ENCODE peak calls at places on chromosomes 4 and X, in four cellular contexts. One of them, this sample, is unnamed.

GRCh38 chr4:74394476-74395136 is 29.7 kb downstream of the EREG start:
- DNase-seq in iPS-NIHi11: no peak
- DNase-seq in neural crest cell: no peak
- DNase-seq in osteocyte: no peak
- DNase-seq in this sample: no peak

GRCh38 chr4:2932951-2933565 is 30.1 kb downstream of the NOP14 start:
- DNase-seq in iPS-NIHi11: no peak
- DNase-seq in osteocyte: no peak
- DNase-seq in neural crest cell: no peak
- DNase-seq in this sample: no peak

GRCh38 chrX:116384406-116384805 is 52.0 kb upstream of the SLC6A14 start:
- DNase-seq in iPS-NIHi11: no peak
- DNase-seq in osteocyte: no peak
- DNase-seq in neural crest cell: no peak
- DNase-seq in this sample: no peak

GRCh38 chr4:73257995-73258667 is 467 bp downstream of the ANKRD17 start:
- DNase-seq in osteocyte: no peak
- DNase-seq in iPS-NIHi11: peak; percentile 52
- DNase-seq in neural crest cell: no peak
- DNase-seq in this sample: no peak

GRCh38 chr4:128858875-128859696 is 49.6 kb downstream of the JADE1 start:
- DNase-seq in osteocyte: no peak
- DNase-seq in neural crest cell: no peak
- DNase-seq in iPS-NIHi11: no peak
- DNase-seq in this sample: no peak

GRCh38 chr4:23920716-23921446 is 31.0 kb upstream of the PPARGC1A start:
- DNase-seq in neural crest cell: no peak
- DNase-seq in iPS-NIHi11: no peak
- DNase-seq in osteocyte: no peak
- DNase-seq in this sample: no peak

GRCh38 chrX:53288173-53288572 is 6.8 kb upstream of the IQSEC2 start:
- DNase-seq in neural crest cell: peak; percentile 42
- DNase-seq in iPS-NIHi11: peak; percentile 77
- DNase-seq in osteocyte: no peak
- DNase-seq in this sample: no peak

GRCh38 chrX:33840176-33840575 is 291.9 kb downstream of the FAM47A start:
- DNase-seq in iPS-NIHi11: peak; percentile 3
- DNase-seq in neural crest cell: no peak
- DNase-seq in osteocyte: no peak
- DNase-seq in this sample: no peak

GRCh38 chr4:139735381-139736256 is 70.0 kb downstream of the MGST2 start:
- DNase-seq in neural crest cell: peak; percentile 63
- DNase-seq in osteocyte: no peak
- DNase-seq in iPS-NIHi11: peak; percentile 72
- DNase-seq in this sample: no peak

GRCh38 chr4:101037938-101038413 is 309.4 kb downstream of the PPP3CA start:
- DNase-seq in osteocyte: no peak
- DNase-seq in iPS-NIHi11: no peak
- DNase-seq in neural crest cell: no peak
- DNase-seq in this sample: no peak

GRCh38 chr4:107008115-107008514 is 28.0 kb downstream of the DKK2 start:
- DNase-seq in osteocyte: no peak
- DNase-seq in neural crest cell: no peak
- DNase-seq in iPS-NIHi11: no peak
- DNase-seq in this sample: no peak

GRCh38 chr4:8912089-8912455 is 40.4 kb upstream of the HMX1 start:
- DNase-seq in iPS-NIHi11: peak; percentile 1
- DNase-seq in osteocyte: peak; percentile 80
- DNase-seq in neural crest cell: no peak
- DNase-seq in this sample: no peak